ENCODE peak calls at places on chromosomes 4 and X, in eight cellular contexts. Y is neural progenitor cell, Z is breast epithelium, B is cardiac muscle cell, M is lung, V is fibroblast of mammary gland, A is AG10803, F is uterus. U is an unnamed sample.

GRCh38 chr4:25088342-25088952 is 57.7 kb upstream of the LGI2 start:
- DNase-seq in Y (no peak), Z (no peak), B (no peak), M (no peak), V (peak; percentile 18), A (peak; percentile 18), F (no peak), U (no peak)

GRCh38 chrX:52558140-52558539 is 41.3 kb upstream of the XAGE1B start:
- DNase-seq in Y (no peak), Z (no peak), B (no peak), M (no peak), V (no peak), A (no peak), F (no peak), U (no peak)

GRCh38 chr4:722181-722725 is 16.6 kb downstream of the PCGF3 start:
- DNase-seq in Y (no peak), Z (no peak), B (no peak), M (no peak), V (no peak), A (no peak), F (no peak), U (no peak)

GRCh38 chr4:168629561-168629960 is 132.7 kb downstream of the PALLD start:
- DNase-seq in Y (no peak), Z (no peak), B (no peak), M (no peak), V (no peak), A (no peak), F (no peak), U (no peak)

GRCh38 chrX:74453178-74453577 is 31.9 kb downstream of the SLC16A2 start:
- DNase-seq in Y (no peak), Z (no peak), B (no peak), M (no peak), V (no peak), A (no peak), F (no peak), U (no peak)

GRCh38 chrX:112148397-112148796 is 65.8 kb upstream of the TRPC5 start:
- DNase-seq in Y (no peak), Z (no peak), B (no peak), M (no peak), V (no peak), A (no peak), F (no peak), U (no peak)

GRCh38 chr4:14165253-14165942 is 537.9 kb upstream of the BOD1L1 start:
- DNase-seq in Y (no peak), Z (no peak), B (no peak), M (no peak), V (no peak), A (no peak), F (no peak), U (no peak)

GRCh38 chrX:112043997-112044396 is 38.6 kb downstream of the TRPC5 start:
- DNase-seq in Y (peak; percentile 64), Z (no peak), B (peak; percentile 0), M (no peak), V (peak; percentile 15), A (no peak), F (no peak), U (peak; percentile 2)

GRCh38 chr4:118173956-118174355 is 139.7 kb downstream of the NDST3 start:
- DNase-seq in Y (no peak), Z (no peak), B (peak; percentile 84), M (no peak), V (peak; percentile 89), A (peak; percentile 78), F (no peak), U (peak; percentile 73)

GRCh38 chr4:19327364-19327763 is 924.3 kb upstream of the SLIT2 start:
- DNase-seq in Y (no peak), Z (no peak), B (no peak), M (no peak), V (peak; percentile 53), A (peak; percentile 49), F (no peak), U (peak; percentile 24)

GRCh38 chr4:141502755-141503154 is 133.6 kb upstream of the IL15 start:
- DNase-seq in Y (no peak), Z (no peak), B (no peak), M (no peak), V (no peak), A (no peak), F (no peak), U (no peak)

GRCh38 chrX:110315541-110315940 is 2.3 kb downstream of the AMMECR1 start:
- DNase-seq in Y (no peak), Z (no peak), B (peak; percentile 19), M (no peak), V (peak; percentile 36), A (no peak), F (no peak), U (no peak)

GRCh38 chr4:17562157-17562556 is 14.8 kb upstream of the LAP3 start:
- DNase-seq in Y (peak; percentile 36), Z (no peak), B (no peak), M (no peak), V (no peak), A (no peak), F (no peak), U (no peak)

GRCh38 chr4:170047774-170048354 is 21.7 kb upstream of the MFAP3L start:
- DNase-seq in Y (peak; percentile 77), Z (peak; percentile 57), B (peak; percentile 79), M (peak; percentile 51), V (peak; percentile 73), A (peak; percentile 71), F (peak; percentile 67), U (peak; percentile 84)

GRCh38 chr4:116217781-116218180 is 867.6 kb downstream of the TRAM1L1 start:
- DNase-seq in Y (no peak), Z (no peak), B (no peak), M (no peak), V (no peak), A (no peak), F (no peak), U (no peak)

GRCh38 chr4:99586747-99587146 is 12.1 kb downstream of the MTTP start:
- DNase-seq in Y (no peak), Z (no peak), B (no peak), M (no peak), V (no peak), A (no peak), F (no peak), U (no peak)

GRCh38 chrX:101287402-101287801 is 3.7 kb downstream of the TAF7L start:
- DNase-seq in Y (peak; percentile 46), Z (no peak), B (peak; percentile 56), M (no peak), V (peak; percentile 64), A (peak; percentile 40), F (no peak), U (peak; percentile 66)

GRCh38 chrX:101347859-101348451 is 587 bp downstream of the TIMM8A start:
- DNase-seq in Y (no peak), Z (no peak), B (peak; percentile 39), M (no peak), V (peak; percentile 22), A (peak; percentile 33), F (no peak), U (peak; percentile 29)

GRCh38 chr4:40325406-40326019 is 9.6 kb upstream of the CHRNA9 start:
- DNase-seq in Y (peak; percentile 69), Z (no peak), B (peak; percentile 80), M (peak; percentile 54), V (peak; percentile 77), A (peak; percentile 72), F (peak; percentile 59), U (peak; percentile 83)

GRCh38 chr4:38194202-38194601 is 234.0 kb downstream of the PTTG2 start:
- DNase-seq in Y (no peak), Z (no peak), B (no peak), M (no peak), V (no peak), A (no peak), F (no peak), U (no peak)

GRCh38 chr4:28427306-28428085 is 1566.9 kb downstream of the STIM2 start:
- DNase-seq in Y (no peak), Z (no peak), B (no peak), M (no peak), V (no peak), A (no peak), F (no peak), U (no peak)

GRCh38 chrX:1106478-1107210 is 105.8 kb downstream of the CRLF2 start:
- DNase-seq in Y (peak; percentile 19), Z (no peak), B (no peak), M (no peak), V (no peak), A (no peak), F (no peak), U (no peak)

GRCh38 chr4:6668391-6668790 is 25.3 kb upstream of the S100P start:
- DNase-seq in Y (no peak), Z (no peak), B (peak; percentile 16), M (no peak), V (peak; percentile 47), A (peak; percentile 59), F (no peak), U (peak; percentile 9)

GRCh38 chrX:10828640-10829039 is 208.3 kb upstream of the MID1 start:
- DNase-seq in Y (no peak), Z (no peak), B (no peak), M (no peak), V (no peak), A (no peak), F (no peak), U (no peak)

GRCh38 chr4:183106839-183107238 is 7.8 kb downstream of the WWC2 start:
- DNase-seq in Y (no peak), Z (no peak), B (no peak), M (no peak), V (peak; percentile 12), A (no peak), F (no peak), U (no peak)
- TF ChIP-seq CTCF in Y (peak; percentile 6), Z (no peak), B (peak; percentile 17), M (no peak), V (peak; percentile 15), A (peak; percentile 28), F (no peak), U (peak; percentile 20)

DNA sequence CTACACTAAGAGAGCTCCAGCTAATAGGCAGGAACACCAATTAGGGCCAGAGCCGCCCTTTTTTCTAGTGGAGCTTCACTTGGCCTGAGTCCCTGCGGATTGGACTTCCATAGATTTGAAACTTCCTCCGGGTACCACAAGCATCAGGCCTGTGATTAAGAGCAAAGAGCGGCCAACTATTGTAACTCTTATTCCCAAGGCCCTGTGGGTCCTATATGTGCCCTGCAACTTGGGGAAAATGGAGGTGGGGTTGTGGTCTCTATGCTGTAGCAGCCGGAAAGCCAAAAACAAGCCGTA is at the start of gene NCBP2L:
- DNase-seq in Y (no peak), Z (no peak), B (no peak), M (no peak), V (no peak), A (no peak), F (no peak), U (no peak)
- H3K4me3 ChIP-seq in Y (peak within 1 kb of the TSS; percentile 56), Z (peak within 1 kb of the TSS; percentile 72), B (peak within 1 kb of the TSS; percentile 36), M (no peak within 1 kb of the TSS), V (peak within 1 kb of the TSS; percentile 42), A (peak within 1 kb of the TSS; percentile 43), F (peak within 1 kb of the TSS; percentile 59), U (peak within 1 kb of the TSS; percentile 56)

GRCh38 chr4:101806914-101807313 is 16.4 kb downstream of the BANK1 start:
- DNase-seq in Y (no peak), Z (no peak), B (peak; percentile 33), M (no peak), V (peak; percentile 25), A (peak; percentile 11), F (no peak), U (peak; percentile 56)
- TF ChIP-seq CTCF in Y (no peak), Z (no peak), B (no peak), M (no peak), V (no peak), A (no peak), F (no peak), U (no peak)

DNA sequence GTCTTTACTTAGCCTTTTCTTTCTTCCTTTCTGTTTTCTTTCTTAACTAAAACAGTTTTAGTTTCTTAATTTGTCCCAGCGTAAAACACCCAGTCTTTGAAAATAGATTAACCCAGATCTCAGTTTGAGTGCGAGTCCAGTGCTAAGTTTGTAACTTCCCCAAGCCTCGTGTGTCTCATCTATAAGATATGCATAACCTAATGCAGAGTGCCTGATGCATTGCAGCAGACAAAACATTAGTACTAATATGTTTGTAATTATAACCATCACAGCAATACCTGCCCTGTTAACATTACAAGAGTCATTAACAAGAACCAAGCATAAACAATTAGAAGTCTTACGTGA is 528 bp upstream of the GEMIN8 start:
- DNase-seq in Y (no peak), Z (no peak), B (peak; percentile 44), M (no peak), V (peak; percentile 69), A (peak; percentile 58), F (no peak), U (peak; percentile 27)
- H3K4me3 ChIP-seq in Y (peak overlapping the region; percentile 60), Z (peak overlapping the region; percentile 87), B (peak overlapping the region; percentile 45), M (no peak overlapping the region), V (peak overlapping the region; percentile 60), A (peak overlapping the region; percentile 68), F (peak overlapping the region; percentile 55), U (peak overlapping the region; percentile 66)